ENCODE peak calls at places on chromosome 2, in ten cellular contexts. One of them, this sample, is unnamed.

GRCh38 chr2:128374001-128374710 is 55.5 kb upstream of the HS6ST1 start:
- DNase-seq in adrenal gland: no peak
- DNase-seq in GM10248: no peak
- DNase-seq in HFFc6: peak
- DNase-seq in RWPE1: peak
- DNase-seq in osteocyte: no peak
- DNase-seq in fibroblast of mammary gland: peak
- DNase-seq in heart left ventricle: no peak
- DNase-seq in hepatocyte: peak
- DNase-seq in BE2C: no peak
- DNase-seq in this sample: peak

GRCh38 chr2:2024751-2025481 is 280.6 kb upstream of the PXDN start:
- DNase-seq in adrenal gland: no peak
- DNase-seq in GM10248: no peak
- DNase-seq in HFFc6: no peak
- DNase-seq in RWPE1: no peak
- DNase-seq in osteocyte: peak
- DNase-seq in fibroblast of mammary gland: no peak
- DNase-seq in heart left ventricle: no peak
- DNase-seq in hepatocyte: no peak
- DNase-seq in BE2C: no peak
- DNase-seq in this sample: no peak

GRCh38 chr2:205780645-205781044 is 98.3 kb downstream of the NRP2 start:
- DNase-seq in adrenal gland: no peak
- DNase-seq in GM10248: no peak
- DNase-seq in HFFc6: no peak
- DNase-seq in RWPE1: no peak
- DNase-seq in osteocyte: no peak
- DNase-seq in fibroblast of mammary gland: no peak
- DNase-seq in heart left ventricle: no peak
- DNase-seq in hepatocyte: no peak
- DNase-seq in BE2C: no peak
- DNase-seq in this sample: no peak

GRCh38 chr2:133733856-133734255 is 165.6 kb upstream of the NCKAP5 start:
- DNase-seq in adrenal gland: no peak
- DNase-seq in GM10248: no peak
- DNase-seq in HFFc6: peak
- DNase-seq in RWPE1: no peak
- DNase-seq in osteocyte: no peak
- DNase-seq in fibroblast of mammary gland: no peak
- DNase-seq in heart left ventricle: no peak
- DNase-seq in hepatocyte: no peak
- DNase-seq in BE2C: no peak
- DNase-seq in this sample: no peak

GRCh38 chr2:17800693-17801458 is 15.4 kb upstream of the MSGN1 start:
- DNase-seq in adrenal gland: no peak
- DNase-seq in GM10248: no peak
- DNase-seq in HFFc6: no peak
- DNase-seq in RWPE1: no peak
- DNase-seq in osteocyte: peak
- DNase-seq in fibroblast of mammary gland: no peak
- DNase-seq in heart left ventricle: no peak
- DNase-seq in hepatocyte: no peak
- DNase-seq in BE2C: no peak
- DNase-seq in this sample: no peak

GRCh38 chr2:200379481-200380120 is 73.1 kb downstream of the SPATS2L start:
- DNase-seq in adrenal gland: no peak
- DNase-seq in GM10248: no peak
- DNase-seq in HFFc6: no peak
- DNase-seq in RWPE1: peak
- DNase-seq in osteocyte: no peak
- DNase-seq in fibroblast of mammary gland: no peak
- DNase-seq in heart left ventricle: no peak
- DNase-seq in hepatocyte: no peak
- DNase-seq in BE2C: no peak
- DNase-seq in this sample: no peak

GRCh38 chr2:233351423-233351822 is 2.9 kb upstream of the DGKD start:
- DNase-seq in adrenal gland: no peak
- DNase-seq in GM10248: no peak
- DNase-seq in HFFc6: no peak
- DNase-seq in RWPE1: peak
- DNase-seq in osteocyte: no peak
- DNase-seq in fibroblast of mammary gland: peak
- DNase-seq in heart left ventricle: no peak
- DNase-seq in hepatocyte: peak
- DNase-seq in BE2C: no peak
- DNase-seq in this sample: no peak

GRCh38 chr2:230797515-230798495 is 66.9 kb upstream of the ITM2C start:
- DNase-seq in adrenal gland: no peak
- DNase-seq in GM10248: peak
- DNase-seq in HFFc6: no peak
- DNase-seq in RWPE1: no peak
- DNase-seq in osteocyte: no peak
- DNase-seq in fibroblast of mammary gland: peak
- DNase-seq in heart left ventricle: no peak
- DNase-seq in hepatocyte: no peak
- DNase-seq in BE2C: no peak
- DNase-seq in this sample: no peak

GRCh38 chr2:215609089-215610032 is 173.5 kb upstream of the FN1 start:
- DNase-seq in adrenal gland: no peak
- DNase-seq in GM10248: no peak
- DNase-seq in HFFc6: peak
- DNase-seq in RWPE1: peak
- DNase-seq in osteocyte: no peak
- DNase-seq in fibroblast of mammary gland: peak
- DNase-seq in heart left ventricle: no peak
- DNase-seq in hepatocyte: peak
- DNase-seq in BE2C: no peak
- DNase-seq in this sample: no peak

GRCh38 chr2:240915526-240916335 is 9.6 kb downstream of the CROCC2 start:
- DNase-seq in adrenal gland: no peak
- DNase-seq in GM10248: no peak
- DNase-seq in HFFc6: no peak
- DNase-seq in RWPE1: no peak
- DNase-seq in osteocyte: no peak
- DNase-seq in fibroblast of mammary gland: no peak
- DNase-seq in heart left ventricle: peak
- DNase-seq in hepatocyte: no peak
- DNase-seq in BE2C: peak
- DNase-seq in this sample: no peak

GRCh38 chr2:38716185-38716584 is 35.0 kb downstream of the SRSF7 start:
- DNase-seq in adrenal gland: no peak
- DNase-seq in GM10248: no peak
- DNase-seq in HFFc6: peak
- DNase-seq in RWPE1: no peak
- DNase-seq in osteocyte: no peak
- DNase-seq in fibroblast of mammary gland: peak
- DNase-seq in heart left ventricle: no peak
- DNase-seq in hepatocyte: no peak
- DNase-seq in BE2C: no peak
- DNase-seq in this sample: peak

GRCh38 chr2:239965318-239965717 is 59.8 kb downstream of the NDUFA10 start:
- DNase-seq in adrenal gland: no peak
- DNase-seq in GM10248: no peak
- DNase-seq in HFFc6: no peak
- DNase-seq in RWPE1: no peak
- DNase-seq in osteocyte: no peak
- DNase-seq in fibroblast of mammary gland: no peak
- DNase-seq in heart left ventricle: no peak
- DNase-seq in hepatocyte: no peak
- DNase-seq in BE2C: no peak
- DNase-seq in this sample: no peak

DNA sequence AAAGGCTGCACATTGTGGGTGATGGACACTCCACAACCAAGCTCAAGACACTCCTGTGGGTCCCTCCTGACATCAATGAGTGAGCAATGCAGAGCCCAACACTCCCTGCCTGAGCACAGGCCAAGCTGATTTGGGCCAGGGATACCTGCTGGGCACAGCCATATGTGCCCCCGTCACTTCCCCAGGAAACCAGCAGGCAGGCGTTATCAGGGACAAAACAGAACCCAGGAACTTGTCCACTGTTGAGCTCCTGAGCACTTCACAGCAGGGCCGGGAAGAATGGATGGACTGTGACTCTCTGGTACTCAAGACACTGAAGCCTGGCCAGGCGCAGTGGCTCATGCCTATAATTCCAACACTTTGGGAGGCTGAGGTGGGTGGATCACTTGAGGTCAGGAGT is 114.3 kb downstream of the ZFP36L2 start:
- DNase-seq in adrenal gland: no peak
- DNase-seq in GM10248: no peak
- DNase-seq in HFFc6: no peak
- DNase-seq in RWPE1: no peak
- DNase-seq in osteocyte: no peak
- DNase-seq in fibroblast of mammary gland: no peak
- DNase-seq in heart left ventricle: no peak
- DNase-seq in hepatocyte: no peak
- DNase-seq in BE2C: no peak
- DNase-seq in this sample: no peak
- TF ChIP-seq CTCF in adrenal gland: no peak
- TF ChIP-seq CTCF in GM10248: no peak
- TF ChIP-seq CTCF in HFFc6: no peak
- TF ChIP-seq CTCF in RWPE1: no peak
- TF ChIP-seq CTCF in osteocyte: no peak
- TF ChIP-seq CTCF in fibroblast of mammary gland: no peak
- TF ChIP-seq CTCF in heart left ventricle: no peak
- TF ChIP-seq CTCF in hepatocyte: no peak
- TF ChIP-seq CTCF in BE2C: no peak
- TF ChIP-seq CTCF in this sample: no peak

DNA sequence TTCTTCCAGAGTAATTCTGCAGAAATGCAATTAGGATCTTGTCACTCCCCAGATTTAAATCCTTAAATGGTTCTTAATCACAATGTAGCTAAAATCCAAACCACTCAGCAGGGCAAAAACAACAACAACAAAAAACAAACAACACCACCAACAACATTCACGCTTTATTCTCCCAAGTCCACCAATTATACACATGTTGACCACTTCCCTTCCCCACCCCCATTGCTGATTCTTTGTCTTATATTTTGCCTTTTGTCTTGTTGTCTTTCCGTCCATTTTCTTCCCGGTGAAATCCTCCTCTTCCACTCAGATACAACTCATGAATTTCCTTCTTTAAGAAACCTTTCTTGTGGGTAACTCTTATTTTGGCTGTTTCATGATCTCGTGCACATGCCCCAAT is 902.8 kb downstream of the EPHA4 start:
- DNase-seq in adrenal gland: no peak
- DNase-seq in GM10248: no peak
- DNase-seq in HFFc6: no peak
- DNase-seq in RWPE1: no peak
- DNase-seq in osteocyte: no peak
- DNase-seq in fibroblast of mammary gland: no peak
- DNase-seq in heart left ventricle: no peak
- DNase-seq in hepatocyte: no peak
- DNase-seq in BE2C: no peak
- DNase-seq in this sample: no peak
- TF ChIP-seq CTCF in adrenal gland: no peak
- TF ChIP-seq CTCF in GM10248: no peak
- TF ChIP-seq CTCF in HFFc6: no peak
- TF ChIP-seq CTCF in RWPE1: no peak
- TF ChIP-seq CTCF in osteocyte: no peak
- TF ChIP-seq CTCF in fibroblast of mammary gland: no peak
- TF ChIP-seq CTCF in heart left ventricle: no peak
- TF ChIP-seq CTCF in hepatocyte: no peak
- TF ChIP-seq CTCF in BE2C: no peak
- TF ChIP-seq CTCF in this sample: no peak

GRCh38 chr2:68317971-68318685 is 1.6 kb downstream of the CNRIP1 start:
- DNase-seq in adrenal gland: no peak
- DNase-seq in GM10248: no peak
- DNase-seq in HFFc6: no peak
- DNase-seq in RWPE1: no peak
- DNase-seq in osteocyte: no peak
- DNase-seq in fibroblast of mammary gland: peak
- DNase-seq in heart left ventricle: no peak
- DNase-seq in hepatocyte: no peak
- DNase-seq in BE2C: peak
- DNase-seq in this sample: no peak

GRCh38 chr2:68320118-68320641 is 431 bp upstream of the CNRIP1 start:
- DNase-seq in adrenal gland: peak
- DNase-seq in GM10248: no peak
- DNase-seq in HFFc6: no peak
- DNase-seq in RWPE1: peak
- DNase-seq in osteocyte: no peak
- DNase-seq in fibroblast of mammary gland: no peak
- DNase-seq in heart left ventricle: peak
- DNase-seq in hepatocyte: peak
- DNase-seq in BE2C: peak
- DNase-seq in this sample: no peak

GRCh38 chr2:68318686-68319396 is 908 bp downstream of the CNRIP1 start:
- DNase-seq in adrenal gland: peak
- DNase-seq in GM10248: no peak
- DNase-seq in HFFc6: peak
- DNase-seq in RWPE1: no peak
- DNase-seq in osteocyte: no peak
- DNase-seq in fibroblast of mammary gland: peak
- DNase-seq in heart left ventricle: peak
- DNase-seq in hepatocyte: peak
- DNase-seq in BE2C: peak
- DNase-seq in this sample: no peak

GRCh38 chr2:68316091-68316490 is 3.7 kb downstream of the CNRIP1 start:
- DNase-seq in adrenal gland: no peak
- DNase-seq in GM10248: no peak
- DNase-seq in HFFc6: no peak
- DNase-seq in RWPE1: no peak
- DNase-seq in osteocyte: no peak
- DNase-seq in fibroblast of mammary gland: no peak
- DNase-seq in heart left ventricle: no peak
- DNase-seq in hepatocyte: no peak
- DNase-seq in BE2C: no peak
- DNase-seq in this sample: no peak

GRCh38 chr2:68319397-68320117 is at the start of gene CNRIP1:
- DNase-seq in adrenal gland: peak
- DNase-seq in GM10248: peak
- DNase-seq in HFFc6: peak
- DNase-seq in RWPE1: peak
- DNase-seq in osteocyte: peak
- DNase-seq in fibroblast of mammary gland: peak
- DNase-seq in heart left ventricle: peak
- DNase-seq in hepatocyte: peak
- DNase-seq in BE2C: peak
- DNase-seq in this sample: peak
- TF ChIP-seq CTCF in adrenal gland: no peak
- TF ChIP-seq CTCF in GM10248: no peak
- TF ChIP-seq CTCF in HFFc6: no peak
- TF ChIP-seq CTCF in RWPE1: no peak
- TF ChIP-seq CTCF in osteocyte: peak
- TF ChIP-seq CTCF in fibroblast of mammary gland: no peak
- TF ChIP-seq CTCF in heart left ventricle: no peak
- TF ChIP-seq CTCF in hepatocyte: no peak
- TF ChIP-seq CTCF in BE2C: no peak
- TF ChIP-seq CTCF in this sample: no peak

DNA sequence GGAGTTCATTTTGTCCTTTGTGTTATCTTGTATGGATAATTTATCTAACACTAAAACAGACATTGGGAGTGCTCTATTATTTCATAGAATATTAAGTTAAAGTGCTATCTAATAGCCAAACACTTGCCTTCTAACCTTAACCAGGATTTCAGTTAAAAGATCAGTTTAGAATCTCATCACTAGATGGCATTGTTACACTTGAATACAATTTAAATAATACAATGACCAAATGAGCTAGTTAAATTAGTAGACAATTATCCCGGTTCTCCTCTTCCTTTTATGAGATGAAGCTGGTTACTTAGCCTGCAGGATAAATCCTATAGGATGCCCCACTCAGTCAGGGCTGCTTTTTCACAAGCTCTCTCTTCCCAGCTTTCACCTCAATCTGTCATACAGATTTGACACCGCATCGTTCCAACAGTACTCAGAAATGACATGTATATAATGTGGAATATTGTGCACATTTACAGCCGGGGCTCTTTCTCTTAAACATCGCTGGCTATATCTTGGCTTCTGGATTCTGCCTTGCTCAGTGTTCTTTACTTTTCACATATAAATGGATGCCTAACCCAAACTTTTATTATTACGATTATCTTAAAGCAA is 678.8 kb downstream of the KCNJ3 start:
- DNase-seq in adrenal gland: no peak
- DNase-seq in GM10248: no peak
- DNase-seq in HFFc6: peak
- DNase-seq in RWPE1: peak
- DNase-seq in osteocyte: no peak
- DNase-seq in fibroblast of mammary gland: peak
- DNase-seq in heart left ventricle: no peak
- DNase-seq in hepatocyte: peak
- DNase-seq in BE2C: no peak
- DNase-seq in this sample: no peak
- TF ChIP-seq CTCF in adrenal gland: peak
- TF ChIP-seq CTCF in GM10248: peak
- TF ChIP-seq CTCF in HFFc6: peak
- TF ChIP-seq CTCF in RWPE1: peak
- TF ChIP-seq CTCF in osteocyte: peak
- TF ChIP-seq CTCF in fibroblast of mammary gland: peak
- TF ChIP-seq CTCF in heart left ventricle: peak
- TF ChIP-seq CTCF in hepatocyte: peak
- TF ChIP-seq CTCF in BE2C: peak
- TF ChIP-seq CTCF in this sample: no peak